ENCODE peak calls at places on chromosomes 4 and X, in nine cellular contexts. R is T follicular helper cell; V is IMR-90; Y is heart left ventricle; F is endothelial cell; Q is naive thymus-derived CD8-positive, alpha-beta T cell; A is activated CD4-positive, alpha-beta T cell treated with anti-CD3 and anti-CD28 coated beads for 4 hours; T is foreskin fibroblast; N is cerebellum. L is an unnamed sample.

GRCh38 chr4:17544831-17545234 is 29.9 kb downstream of the CLRN2 start:
- DNase-seq in Y (no peak), V (no peak), R (no peak), N (no peak), A (no peak), Q (no peak), F (no peak), T (no peak), L (no peak)

GRCh38 chr4:140176735-140177134 is 22.8 kb upstream of the MAML3 start:
- DNase-seq in T (peak; percentile 60), V (peak; percentile 90), Q (no peak), A (no peak), R (no peak), N (no peak), F (no peak), Y (no peak), L (no peak)

GRCh38 chr4:38034986-38035882 is 75.0 kb downstream of the PTTG2 start:
- DNase-seq in V (peak; percentile 70), R (peak; percentile 23), A (peak; percentile 38), Q (peak; percentile 63), F (peak; percentile 42), N (peak; percentile 36), T (peak; percentile 53), Y (no peak), L (no peak)

GRCh38 chr4:149279790-149280189 is 535.9 kb downstream of the IQCM start:
- DNase-seq in V (no peak), F (no peak), R (no peak), A (no peak), T (no peak), Y (peak; percentile 24), Q (no peak), N (no peak), L (no peak)

GRCh38 chr4:140003851-140004579 is 150.0 kb downstream of the MAML3 start:
- DNase-seq in F (no peak), N (peak; percentile 11), T (no peak), Y (no peak), V (peak; percentile 8), A (no peak), Q (no peak), R (no peak), L (no peak)

GRCh38 chr4:84494518-84494917 is 4.6 kb downstream of the NKX6-1 start:
- DNase-seq in Q (no peak), Y (no peak), F (no peak), T (no peak), A (no peak), V (no peak), R (no peak), N (no peak), L (no peak)

GRCh38 chr4:10893417-10893816 is 208.8 kb upstream of the CLNK start:
- DNase-seq in F (no peak), Y (no peak), N (peak; percentile 23), V (no peak), R (no peak), A (no peak), Q (peak; percentile 2), T (no peak), L (no peak)

GRCh38 chr4:101039367-101039766 is 308.0 kb downstream of the PPP3CA start:
- DNase-seq in A (peak; percentile 43), R (no peak), N (no peak), Y (no peak), F (no peak), Q (no peak), V (no peak), T (no peak), L (no peak)

GRCh38 chr4:173448103-173448502 is 49.2 kb upstream of the SCRG1 start:
- DNase-seq in F (no peak), A (no peak), V (peak; percentile 55), Q (no peak), N (peak; percentile 76), R (no peak), Y (peak; percentile 31), T (peak; percentile 85), L (no peak)

GRCh38 chr4:25504932-25505636 is 128.0 kb downstream of the ANAPC4 start:
- DNase-seq in F (no peak), V (no peak), T (no peak), Y (no peak), A (no peak), N (no peak), Q (no peak), R (no peak), L (no peak)

GRCh38 chrX:153416781-153417180 is 5.5 kb downstream of the ZFP92 start:
- DNase-seq in R (no peak), V (no peak), Y (no peak), T (peak; percentile 10), A (no peak), N (no peak), Q (no peak), F (no peak), L (no peak)

GRCh38 chr4:21885241-21885640 is 63.3 kb downstream of the KCNIP4 start:
- DNase-seq in Q (no peak), A (no peak), N (no peak), T (peak; percentile 55), F (no peak), V (peak; percentile 42), R (no peak), Y (no peak), L (no peak)

GRCh38 chrX:41293269-41293668 is 40.7 kb upstream of the DDX3X start:
- DNase-seq in T (no peak), Y (no peak), V (no peak), R (no peak), N (no peak), A (no peak), Q (no peak), F (no peak), L (no peak)

GRCh38 chr4:25233737-25234389 is at the start of gene PI4K2B:
- DNase-seq in Y (peak; percentile 88), Q (peak; percentile 95), N (peak; percentile 91), A (peak; percentile 95), R (peak; percentile 90), F (peak; percentile 90), V (peak; percentile 57), T (peak; percentile 76), L (peak; percentile 91)

GRCh38 chr4:94595880-94596483 is 144.2 kb downstream of the PDLIM5 start:
- DNase-seq in R (no peak), F (no peak), T (peak; percentile 22), V (peak; percentile 74), A (no peak), Q (peak; percentile 41), Y (no peak), N (peak; percentile 4), L (no peak)

GRCh38 chrX:101658661-101659477 is 781 bp downstream of the ARMCX2 start:
- DNase-seq in Y (peak; percentile 73), R (peak; percentile 44), V (peak; percentile 40), F (peak; percentile 51), N (peak; percentile 69), Q (peak; percentile 54), T (peak; percentile 35), A (peak; percentile 47), L (peak; percentile 83)

GRCh38 chrX:135484636-135485289 is 35.7 kb upstream of the INTS6L start:
- DNase-seq in N (peak; percentile 51), V (peak; percentile 57), Q (peak; percentile 57), T (peak; percentile 24), A (peak; percentile 6), Y (no peak), R (no peak), F (peak; percentile 4), L (peak; percentile 5)

GRCh38 chrX:156004256-156004655 is 6.8 kb downstream of the IL9R start:
- DNase-seq in Y (no peak), V (no peak), N (no peak), F (no peak), R (no peak), A (no peak), Q (no peak), T (no peak), L (no peak)

GRCh38 chr4:158722291-158722916 is 792 bp downstream of the PPID start:
- DNase-seq in V (peak; percentile 48), Q (peak; percentile 15), F (no peak), R (no peak), Y (no peak), N (peak; percentile 42), T (no peak), A (peak; percentile 11), L (no peak)

GRCh38 chrX:12360389-12360788 is 222.1 kb downstream of the FRMPD4 start:
- DNase-seq in T (peak; percentile 46), F (no peak), N (no peak), Y (no peak), R (no peak), A (no peak), V (peak; percentile 86), Q (no peak), L (no peak)

GRCh38 chr4:188578657-188579056 is 439.4 kb downstream of the TRIML1 start:
- DNase-seq in Q (no peak), Y (no peak), N (no peak), A (no peak), T (no peak), F (no peak), R (no peak), V (no peak), L (no peak)

GRCh38 chrX:64908121-64908520 is 68.1 kb downstream of the ZC4H2 start:
- DNase-seq in V (no peak), N (no peak), R (no peak), Y (no peak), F (no peak), Q (no peak), A (no peak), T (no peak), L (no peak)

GRCh38 chr4:112147697-112148096 is 2.4 kb downstream of the FAM241A start:
- DNase-seq in Y (peak; percentile 36), V (no peak), N (no peak), R (no peak), Q (no peak), A (no peak), T (peak; percentile 21), F (no peak), L (no peak)